ENCODE peak calls at places on chromosomes 1 and 21, in seven cellular contexts. One of them, this sample, is unnamed.

GRCh38 chr1:45913183-45913924 is 109.9 kb downstream of the MAST2 start:
- DNase-seq in astrocyte of the spinal cord: peak
- DNase-seq in Peyer's patch: peak
- DNase-seq in HuH-7: no peak
- DNase-seq in GF-D8: no peak
- DNase-seq in H54: no peak
- DNase-seq in pulmonary artery endothelial cell: no peak
- DNase-seq in this sample: no peak

GRCh38 chr1:42137766-42138165 is 15.4 kb upstream of the GUCA2B start:
- DNase-seq in astrocyte of the spinal cord: no peak
- DNase-seq in Peyer's patch: no peak
- DNase-seq in HuH-7: no peak
- DNase-seq in GF-D8: no peak
- DNase-seq in H54: no peak
- DNase-seq in pulmonary artery endothelial cell: no peak
- DNase-seq in this sample: no peak

GRCh38 chr21:39670741-39671140 is 58.0 kb downstream of the B3GALT5 start:
- DNase-seq in astrocyte of the spinal cord: no peak
- DNase-seq in Peyer's patch: no peak
- DNase-seq in HuH-7: no peak
- DNase-seq in GF-D8: no peak
- DNase-seq in H54: no peak
- DNase-seq in pulmonary artery endothelial cell: no peak
- DNase-seq in this sample: no peak

GRCh38 chr1:28553229-28553930 is 495 bp downstream of the TRNAU1AP start:
- DNase-seq in astrocyte of the spinal cord: peak
- DNase-seq in Peyer's patch: peak
- DNase-seq in HuH-7: peak
- DNase-seq in GF-D8: no peak
- DNase-seq in H54: peak
- DNase-seq in pulmonary artery endothelial cell: no peak
- DNase-seq in this sample: peak

GRCh38 chr1:23424171-23424959 is at the start of gene TCEA3:
- DNase-seq in astrocyte of the spinal cord: no peak
- DNase-seq in Peyer's patch: peak
- DNase-seq in HuH-7: peak
- DNase-seq in GF-D8: no peak
- DNase-seq in H54: no peak
- DNase-seq in pulmonary artery endothelial cell: no peak
- DNase-seq in this sample: no peak

GRCh38 chr1:23795676-23796465 is 4.7 kb downstream of the GALE start:
- DNase-seq in astrocyte of the spinal cord: no peak
- DNase-seq in Peyer's patch: peak
- DNase-seq in HuH-7: no peak
- DNase-seq in GF-D8: no peak
- DNase-seq in H54: no peak
- DNase-seq in pulmonary artery endothelial cell: no peak
- DNase-seq in this sample: no peak

GRCh38 chr21:39633043-39633442 is 20.3 kb downstream of the B3GALT5 start:
- DNase-seq in astrocyte of the spinal cord: peak
- DNase-seq in Peyer's patch: no peak
- DNase-seq in HuH-7: no peak
- DNase-seq in GF-D8: no peak
- DNase-seq in H54: peak
- DNase-seq in pulmonary artery endothelial cell: no peak
- DNase-seq in this sample: no peak

GRCh38 chr21:43298546-43299440 is 128.1 kb downstream of the SIK1 start:
- DNase-seq in astrocyte of the spinal cord: no peak
- DNase-seq in Peyer's patch: no peak
- DNase-seq in HuH-7: no peak
- DNase-seq in GF-D8: no peak
- DNase-seq in H54: no peak
- DNase-seq in pulmonary artery endothelial cell: no peak
- DNase-seq in this sample: no peak

GRCh38 chr1:168626326-168626725 is 49.9 kb downstream of the XCL1 start:
- DNase-seq in astrocyte of the spinal cord: no peak
- DNase-seq in Peyer's patch: no peak
- DNase-seq in HuH-7: no peak
- DNase-seq in GF-D8: no peak
- DNase-seq in H54: no peak
- DNase-seq in pulmonary artery endothelial cell: no peak
- DNase-seq in this sample: peak

GRCh38 chr1:91564888-91565700 is 64.4 kb downstream of the CDC7 start:
- DNase-seq in astrocyte of the spinal cord: peak
- DNase-seq in Peyer's patch: no peak
- DNase-seq in HuH-7: no peak
- DNase-seq in GF-D8: no peak
- DNase-seq in H54: no peak
- DNase-seq in pulmonary artery endothelial cell: no peak
- DNase-seq in this sample: no peak

GRCh38 chr1:25572708-25573590 is 29.5 kb downstream of the LDLRAP1 start:
- DNase-seq in astrocyte of the spinal cord: peak
- DNase-seq in Peyer's patch: peak
- DNase-seq in HuH-7: peak
- DNase-seq in GF-D8: no peak
- DNase-seq in H54: peak
- DNase-seq in pulmonary artery endothelial cell: no peak
- DNase-seq in this sample: peak

GRCh38 chr1:26097696-26098095 is 13.9 kb upstream of the PDIK1L start:
- DNase-seq in astrocyte of the spinal cord: peak
- DNase-seq in Peyer's patch: no peak
- DNase-seq in HuH-7: no peak
- DNase-seq in GF-D8: no peak
- DNase-seq in H54: peak
- DNase-seq in pulmonary artery endothelial cell: no peak
- DNase-seq in this sample: no peak

GRCh38 chr1:201513498-201514243 is 6.7 kb upstream of the CSRP1 start:
- DNase-seq in astrocyte of the spinal cord: no peak
- DNase-seq in Peyer's patch: no peak
- DNase-seq in HuH-7: no peak
- DNase-seq in GF-D8: no peak
- DNase-seq in H54: no peak
- DNase-seq in pulmonary artery endothelial cell: no peak
- DNase-seq in this sample: no peak

GRCh38 chr1:1960480-1961196 is 41.6 kb upstream of the TMEM52 start:
- DNase-seq in astrocyte of the spinal cord: no peak
- DNase-seq in Peyer's patch: no peak
- DNase-seq in HuH-7: no peak
- DNase-seq in GF-D8: no peak
- DNase-seq in H54: no peak
- DNase-seq in pulmonary artery endothelial cell: no peak
- DNase-seq in this sample: no peak

GRCh38 chr1:21630571-21631338 is 38.4 kb downstream of the RAP1GAP start:
- DNase-seq in astrocyte of the spinal cord: no peak
- DNase-seq in Peyer's patch: no peak
- DNase-seq in HuH-7: no peak
- DNase-seq in GF-D8: no peak
- DNase-seq in H54: no peak
- DNase-seq in pulmonary artery endothelial cell: no peak
- DNase-seq in this sample: no peak

GRCh38 chr1:38763106-38763505 is 96.5 kb downstream of the RRAGC start:
- DNase-seq in astrocyte of the spinal cord: no peak
- DNase-seq in Peyer's patch: no peak
- DNase-seq in HuH-7: no peak
- DNase-seq in GF-D8: no peak
- DNase-seq in H54: no peak
- DNase-seq in pulmonary artery endothelial cell: no peak
- DNase-seq in this sample: no peak

GRCh38 chr1:159121526-159121925 is 45.0 kb upstream of the AIM2 start:
- DNase-seq in astrocyte of the spinal cord: no peak
- DNase-seq in Peyer's patch: no peak
- DNase-seq in HuH-7: no peak
- DNase-seq in GF-D8: no peak
- DNase-seq in H54: no peak
- DNase-seq in pulmonary artery endothelial cell: no peak
- DNase-seq in this sample: no peak

GRCh38 chr1:9127395-9128160 is 1.3 kb downstream of the GPR157 start:
- DNase-seq in astrocyte of the spinal cord: no peak
- DNase-seq in Peyer's patch: no peak
- DNase-seq in HuH-7: no peak
- DNase-seq in GF-D8: no peak
- DNase-seq in H54: no peak
- DNase-seq in pulmonary artery endothelial cell: no peak
- DNase-seq in this sample: no peak

GRCh38 chr1:22288593-22289241 is 145.8 kb upstream of the WNT4 start:
- DNase-seq in astrocyte of the spinal cord: no peak
- DNase-seq in Peyer's patch: no peak
- DNase-seq in HuH-7: no peak
- DNase-seq in GF-D8: no peak
- DNase-seq in H54: no peak
- DNase-seq in pulmonary artery endothelial cell: no peak
- DNase-seq in this sample: no peak

GRCh38 chr1:219713981-219714381 is 101.1 kb upstream of the ZC3H11B start:
- DNase-seq in astrocyte of the spinal cord: peak
- DNase-seq in Peyer's patch: no peak
- DNase-seq in HuH-7: no peak
- DNase-seq in GF-D8: no peak
- DNase-seq in H54: no peak
- DNase-seq in pulmonary artery endothelial cell: no peak
- DNase-seq in this sample: no peak

GRCh38 chr1:111570781-111571181 is 48.8 kb upstream of the RAP1A start:
- DNase-seq in astrocyte of the spinal cord: no peak
- DNase-seq in Peyer's patch: no peak
- DNase-seq in HuH-7: no peak
- DNase-seq in GF-D8: no peak
- DNase-seq in H54: no peak
- DNase-seq in pulmonary artery endothelial cell: no peak
- DNase-seq in this sample: peak